ENCODE peak calls at places on chromosome 18, in six cellular contexts. One of them, this sample, is unnamed.

GRCh38 chr18:79677221-79677620 is 2.4 kb upstream of the CTDP1 start:
- DNase-seq in neuronal stem cell: no peak
- DNase-seq in IMR-90: no peak
- DNase-seq in H9: no peak
- DNase-seq in mesenchymal stem cell: no peak
- DNase-seq in H1: no peak
- DNase-seq in this sample: no peak

GRCh38 chr18:36446059-36446458 is 148.5 kb downstream of the FHOD3 start:
- DNase-seq in neuronal stem cell: no peak
- DNase-seq in IMR-90: peak; percentile 33
- DNase-seq in H9: no peak
- DNase-seq in mesenchymal stem cell: no peak
- DNase-seq in H1: no peak
- DNase-seq in this sample: no peak

GRCh38 chr18:31156831-31157763 is 5.6 kb downstream of the DSC1 start:
- DNase-seq in neuronal stem cell: no peak
- DNase-seq in IMR-90: no peak
- DNase-seq in H9: no peak
- DNase-seq in mesenchymal stem cell: no peak
- DNase-seq in H1: no peak
- DNase-seq in this sample: peak; percentile 93

GRCh38 chr18:31497711-31498449 is at the start of gene DSG2:
- DNase-seq in neuronal stem cell: peak; percentile 67
- DNase-seq in IMR-90: no peak
- DNase-seq in H9: peak; percentile 93
- DNase-seq in mesenchymal stem cell: no peak
- DNase-seq in H1: peak; percentile 91
- DNase-seq in this sample: peak; percentile 76

GRCh38 chr18:31439807-31440325 is 7.7 kb upstream of the DSG3 start:
- DNase-seq in neuronal stem cell: no peak
- DNase-seq in IMR-90: no peak
- DNase-seq in H9: no peak
- DNase-seq in mesenchymal stem cell: no peak
- DNase-seq in H1: no peak
- DNase-seq in this sample: no peak

GRCh38 chr18:46320297-46320696 is 216.1 kb downstream of the HAUS1 start:
- DNase-seq in neuronal stem cell: no peak
- DNase-seq in IMR-90: no peak
- DNase-seq in H9: no peak
- DNase-seq in mesenchymal stem cell: no peak
- DNase-seq in H1: no peak
- DNase-seq in this sample: no peak

GRCh38 chr18:13517369-13517768 is 209.0 kb downstream of the FAM210A start:
- DNase-seq in neuronal stem cell: no peak
- DNase-seq in IMR-90: no peak
- DNase-seq in H9: no peak
- DNase-seq in mesenchymal stem cell: no peak
- DNase-seq in H1: no peak
- DNase-seq in this sample: no peak

GRCh38 chr18:23234619-23235018 is 99.3 kb downstream of the CABLES1 start:
- DNase-seq in neuronal stem cell: no peak
- DNase-seq in IMR-90: no peak
- DNase-seq in H9: no peak
- DNase-seq in mesenchymal stem cell: no peak
- DNase-seq in H1: no peak
- DNase-seq in this sample: no peak

GRCh38 chr18:68796936-68797690 is 767 bp upstream of the CCDC102B start:
- DNase-seq in neuronal stem cell: no peak
- DNase-seq in IMR-90: peak; percentile 83
- DNase-seq in H9: no peak
- DNase-seq in mesenchymal stem cell: peak; percentile 87
- DNase-seq in H1: no peak
- DNase-seq in this sample: no peak

GRCh38 chr18:24322594-24323136 is 75.0 kb downstream of the OSBPL1A start:
- DNase-seq in neuronal stem cell: no peak
- DNase-seq in IMR-90: peak; percentile 58
- DNase-seq in H9: no peak
- DNase-seq in mesenchymal stem cell: no peak
- DNase-seq in H1: no peak
- DNase-seq in this sample: no peak

GRCh38 chr18:7256959-7257742 is 26.3 kb downstream of the LRRC30 start:
- DNase-seq in neuronal stem cell: no peak
- DNase-seq in IMR-90: no peak
- DNase-seq in H9: no peak
- DNase-seq in mesenchymal stem cell: no peak
- DNase-seq in H1: no peak
- DNase-seq in this sample: no peak

GRCh38 chr18:21362921-21363320 is 120.9 kb downstream of the GREB1L start:
- DNase-seq in neuronal stem cell: no peak
- DNase-seq in IMR-90: no peak
- DNase-seq in H9: no peak
- DNase-seq in mesenchymal stem cell: no peak
- DNase-seq in H1: no peak
- DNase-seq in this sample: no peak

GRCh38 chr18:58727776-58728500 is 56.7 kb downstream of the MALT1 start:
- DNase-seq in neuronal stem cell: no peak
- DNase-seq in IMR-90: peak; percentile 56
- DNase-seq in H9: no peak
- DNase-seq in mesenchymal stem cell: no peak
- DNase-seq in H1: no peak
- DNase-seq in this sample: no peak

GRCh38 chr18:71011389-71011788 is 722.5 kb downstream of the SOCS6 start:
- DNase-seq in neuronal stem cell: no peak
- DNase-seq in IMR-90: no peak
- DNase-seq in H9: no peak
- DNase-seq in mesenchymal stem cell: no peak
- DNase-seq in H1: no peak
- DNase-seq in this sample: no peak

GRCh38 chr18:79610461-79611039 is 69.1 kb upstream of the CTDP1 start:
- DNase-seq in neuronal stem cell: no peak
- DNase-seq in IMR-90: no peak
- DNase-seq in H9: no peak
- DNase-seq in mesenchymal stem cell: no peak
- DNase-seq in H1: peak; percentile 43
- DNase-seq in this sample: no peak

GRCh38 chr18:44096016-44096415 is 584.7 kb upstream of the SETBP1 start:
- DNase-seq in neuronal stem cell: no peak
- DNase-seq in IMR-90: no peak
- DNase-seq in H9: no peak
- DNase-seq in mesenchymal stem cell: no peak
- DNase-seq in H1: no peak
- DNase-seq in this sample: no peak

GRCh38 chr18:23683671-23684070 is 5.6 kb upstream of the LAMA3 start:
- DNase-seq in neuronal stem cell: no peak
- DNase-seq in IMR-90: peak; percentile 20
- DNase-seq in H9: no peak
- DNase-seq in mesenchymal stem cell: no peak
- DNase-seq in H1: no peak
- DNase-seq in this sample: no peak

DNA sequence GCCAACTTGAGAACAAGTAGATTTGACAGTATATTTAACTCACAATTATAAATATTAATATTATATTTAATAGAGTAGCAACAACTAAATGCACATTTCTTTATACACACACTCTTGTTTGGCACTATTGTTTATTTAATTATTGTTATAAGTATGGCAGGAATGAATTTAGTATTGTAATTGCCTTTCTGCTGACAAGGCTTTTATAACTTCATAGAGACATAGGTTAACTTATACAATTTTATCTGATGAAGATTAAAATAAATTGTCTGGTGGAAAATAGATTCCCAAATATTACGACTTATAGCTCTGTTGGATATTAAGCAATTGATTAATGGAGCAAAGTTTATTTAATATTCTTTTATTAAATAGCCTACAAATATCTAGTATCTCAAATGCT is 347.9 kb upstream of the CDH19 start:
- DNase-seq in neuronal stem cell: no peak
- DNase-seq in IMR-90: no peak
- DNase-seq in H9: no peak
- DNase-seq in mesenchymal stem cell: no peak
- DNase-seq in H1: no peak
- DNase-seq in this sample: no peak
- H3K14ac ChIP-seq in neuronal stem cell: no peak overlapping the region
- H3K14ac ChIP-seq in IMR-90: no peak overlapping the region
- H3K14ac ChIP-seq in H9: no peak overlapping the region
- H3K14ac ChIP-seq in mesenchymal stem cell: no peak overlapping the region
- H3K14ac ChIP-seq in H1: no peak overlapping the region
- H3K14ac ChIP-seq in this sample: no peak overlapping the region

DNA sequence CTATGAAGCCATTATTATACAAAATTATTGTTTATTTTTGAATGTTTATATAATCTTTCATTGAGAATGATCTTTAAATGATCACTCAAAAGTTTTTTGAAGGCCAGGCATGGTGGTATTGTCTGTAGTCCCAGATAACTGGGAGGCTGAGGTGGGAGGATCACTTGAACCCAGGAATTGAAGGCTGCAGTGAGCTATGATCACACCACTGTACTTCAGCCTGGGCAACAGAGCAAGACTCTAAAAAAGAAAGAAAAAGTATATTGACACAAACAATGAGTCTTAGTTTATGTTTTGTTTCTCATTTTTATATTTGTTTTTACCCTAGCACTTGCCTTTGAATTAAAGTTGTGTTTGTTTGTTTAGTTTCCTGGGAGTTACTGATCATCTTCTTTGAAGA is 2.3 kb downstream of the TWSG1 start:
- DNase-seq in neuronal stem cell: no peak
- DNase-seq in IMR-90: no peak
- DNase-seq in H9: no peak
- DNase-seq in mesenchymal stem cell: no peak
- DNase-seq in H1: no peak
- DNase-seq in this sample: no peak
- H3K14ac ChIP-seq in neuronal stem cell: no peak overlapping the region
- H3K14ac ChIP-seq in IMR-90: peak overlapping the region; percentile 50
- H3K14ac ChIP-seq in H9: no peak overlapping the region
- H3K14ac ChIP-seq in mesenchymal stem cell: no peak overlapping the region
- H3K14ac ChIP-seq in H1: no peak overlapping the region
- H3K14ac ChIP-seq in this sample: no peak overlapping the region

GRCh38 chr18:9649164-9649540 is 34.8 kb upstream of the PPP4R1 start:
- DNase-seq in neuronal stem cell: no peak
- DNase-seq in IMR-90: peak; percentile 57
- DNase-seq in H9: no peak
- DNase-seq in mesenchymal stem cell: peak; percentile 36
- DNase-seq in H1: no peak
- DNase-seq in this sample: no peak

GRCh38 chr18:9648431-9649163 is 34.2 kb upstream of the PPP4R1 start:
- DNase-seq in neuronal stem cell: no peak
- DNase-seq in IMR-90: no peak
- DNase-seq in H9: no peak
- DNase-seq in mesenchymal stem cell: no peak
- DNase-seq in H1: no peak
- DNase-seq in this sample: no peak

GRCh38 chr18:9642799-9643445 is 28.6 kb upstream of the PPP4R1 start:
- DNase-seq in neuronal stem cell: no peak
- DNase-seq in IMR-90: no peak
- DNase-seq in H9: no peak
- DNase-seq in mesenchymal stem cell: peak; percentile 61
- DNase-seq in H1: no peak
- DNase-seq in this sample: peak; percentile 79

GRCh38 chr18:9643549-9643948 is 29.2 kb upstream of the PPP4R1 start:
- DNase-seq in neuronal stem cell: peak; percentile 67
- DNase-seq in IMR-90: peak; percentile 97
- DNase-seq in H9: peak; percentile 76
- DNase-seq in mesenchymal stem cell: peak; percentile 97
- DNase-seq in H1: no peak
- DNase-seq in this sample: peak; percentile 84

DNA sequence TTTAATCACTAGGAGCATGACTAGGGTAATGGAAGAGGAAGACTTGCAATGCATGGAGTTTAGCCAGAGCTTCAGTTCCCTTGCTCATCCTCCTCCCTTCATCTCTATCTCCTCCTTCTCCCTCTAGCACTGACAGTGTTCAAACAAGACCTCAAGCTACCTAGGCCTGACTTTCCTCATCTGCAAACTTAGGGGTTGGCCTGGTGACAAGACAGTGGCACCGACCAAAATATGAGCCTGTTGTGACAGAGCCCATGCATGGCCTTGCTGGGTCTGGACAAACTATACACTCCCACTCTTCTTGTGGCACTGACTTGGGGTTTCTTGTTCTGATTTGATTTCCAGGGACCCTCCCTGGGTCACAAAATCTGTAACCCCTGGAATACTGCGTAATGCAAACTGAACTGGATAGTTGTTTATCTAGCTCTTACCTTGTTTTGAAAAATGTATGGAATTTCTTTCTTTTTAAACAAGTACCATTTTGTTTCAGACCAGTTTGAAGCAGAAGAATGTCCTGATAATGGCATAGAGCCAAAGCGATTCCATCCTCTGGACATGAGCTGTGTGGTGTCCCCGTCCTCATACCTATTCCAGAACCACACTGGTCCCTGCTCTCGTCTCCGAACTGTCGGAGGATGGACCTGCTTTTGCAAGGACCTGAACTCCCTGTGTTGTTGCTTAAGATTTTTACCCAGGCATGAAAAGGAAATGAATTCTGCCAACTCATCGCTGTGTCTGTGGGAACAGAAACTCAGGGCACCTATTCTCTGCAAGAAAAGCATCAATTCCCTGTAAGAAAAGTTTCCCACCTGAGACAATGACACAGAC is 33.4 kb upstream of the PPP4R1 start:
- DNase-seq in neuronal stem cell: no peak
- DNase-seq in IMR-90: no peak
- DNase-seq in H9: no peak
- DNase-seq in mesenchymal stem cell: peak; percentile 33
- DNase-seq in H1: no peak
- DNase-seq in this sample: no peak
- H3K14ac ChIP-seq in neuronal stem cell: no peak overlapping the region
- H3K14ac ChIP-seq in IMR-90: peak overlapping the region; percentile 93
- H3K14ac ChIP-seq in H9: no peak overlapping the region
- H3K14ac ChIP-seq in mesenchymal stem cell: no peak overlapping the region
- H3K14ac ChIP-seq in H1: peak overlapping the region; percentile 71
- H3K14ac ChIP-seq in this sample: peak overlapping the region; percentile 5

DNA sequence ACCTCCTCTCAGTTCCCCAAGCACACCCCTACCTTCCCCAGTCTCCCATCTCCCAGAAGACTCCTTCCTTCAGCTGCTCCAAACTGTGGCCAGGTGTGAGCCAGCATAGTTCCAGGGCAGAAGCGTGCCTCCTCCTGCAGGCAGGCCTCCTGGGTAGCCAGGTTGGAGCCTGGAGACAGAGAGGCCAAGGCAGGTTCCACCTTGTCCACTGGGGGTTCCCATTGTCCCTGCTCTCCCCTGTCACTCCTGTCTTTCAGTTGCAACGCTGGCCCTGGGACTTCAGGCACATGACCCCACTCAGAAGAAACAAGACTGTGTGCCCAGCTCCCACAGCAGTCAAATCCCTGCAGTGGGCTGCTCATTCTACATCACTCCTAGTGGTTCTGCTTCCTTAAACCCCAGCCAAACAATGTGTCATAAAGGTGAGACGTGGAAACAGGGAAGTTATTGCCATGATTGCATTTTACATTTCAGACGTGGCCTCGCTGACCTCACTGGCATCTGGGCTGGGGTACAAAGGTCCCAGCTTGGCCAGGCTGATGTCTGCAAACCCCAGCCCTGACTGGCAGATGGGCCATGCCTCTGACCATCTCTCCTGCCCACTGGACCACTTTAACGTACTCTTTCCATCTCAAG is 96.5 kb upstream of the BOD1L2 start:
- DNase-seq in neuronal stem cell: no peak
- DNase-seq in IMR-90: no peak
- DNase-seq in H9: no peak
- DNase-seq in mesenchymal stem cell: no peak
- DNase-seq in H1: no peak
- DNase-seq in this sample: no peak
- H3K14ac ChIP-seq in neuronal stem cell: no peak overlapping the region
- H3K14ac ChIP-seq in IMR-90: no peak overlapping the region
- H3K14ac ChIP-seq in H9: no peak overlapping the region
- H3K14ac ChIP-seq in mesenchymal stem cell: no peak overlapping the region
- H3K14ac ChIP-seq in H1: no peak overlapping the region
- H3K14ac ChIP-seq in this sample: no peak overlapping the region